ENCODE peak calls at places on chromosome 22, in eight cellular contexts. F is fibroblast of the aortic adventitia, B is epithelial cell of esophagus, N is fibroblast of mammary gland, H is astrocyte of the spinal cord, E is pancreas, I is A549, D is sigmoid colon. Q is an unnamed sample.

GRCh38 chr22:30286813-30287625 is 2.3 kb downstream of the CASTOR1 start:
- DNase-seq in D (peak), H (peak), I (peak), F (peak), N (peak), E (peak), B (peak), Q (peak)

GRCh38 chr22:22817468-22818201 is 70.0 kb upstream of the IGLL5 start:
- DNase-seq in D (no peak), F (no peak), H (no peak), E (no peak), I (no peak), N (no peak), B (no peak), Q (no peak)

GRCh38 chr22:40666151-40666848 is 13.0 kb upstream of the MCHR1 start:
- DNase-seq in B (no peak), I (no peak), F (peak), D (no peak), H (no peak), N (no peak), E (no peak), Q (no peak)

GRCh38 chr22:37095113-37095512 is 14.4 kb downstream of the TMPRSS6 start:
- DNase-seq in E (no peak), B (no peak), H (no peak), D (no peak), I (no peak), N (no peak), F (no peak), Q (no peak)

GRCh38 chr22:49300241-49300640 is 527.4 kb downstream of the BRD1 start:
- DNase-seq in B (no peak), H (no peak), F (no peak), I (no peak), D (no peak), E (no peak), N (no peak), Q (no peak)

GRCh38 chr22:30305906-30306628 is 16.8 kb upstream of the CASTOR1 start:
- DNase-seq in N (no peak), E (no peak), H (no peak), I (no peak), B (peak), F (no peak), D (no peak), Q (no peak)

GRCh38 chr22:47847281-47847890 is 1084.9 kb downstream of the TBC1D22A start:
- DNase-seq in N (no peak), E (no peak), H (no peak), I (no peak), F (no peak), D (no peak), B (no peak), Q (no peak)

GRCh38 chr22:38513063-38513462 is 7.0 kb upstream of the DDX17 start:
- DNase-seq in I (no peak), E (no peak), D (no peak), H (no peak), F (no peak), N (no peak), B (no peak), Q (no peak)

GRCh38 chr22:31540966-31541365 is 44.6 kb downstream of the SFI1 start:
- DNase-seq in F (no peak), N (no peak), E (no peak), D (peak), H (no peak), B (no peak), I (no peak), Q (no peak)

GRCh38 chr22:23397008-23397617 is 183.0 kb downstream of the IGLL1 start:
- DNase-seq in N (no peak), D (peak), B (no peak), H (no peak), F (no peak), E (peak), I (no peak), Q (no peak)

GRCh38 chr22:38471237-38471636 is 3.3 kb downstream of the KDELR3 start:
- DNase-seq in H (no peak), D (no peak), F (no peak), E (no peak), N (no peak), B (no peak), I (no peak), Q (no peak)

GRCh38 chr22:48719978-48720661 is 1107.6 kb downstream of the BRD1 start:
- DNase-seq in N (no peak), E (no peak), F (no peak), B (no peak), H (no peak), I (no peak), D (peak), Q (no peak)

GRCh38 chr22:19178065-19178658 is 374 bp downstream of the SLC25A1 start:
- DNase-seq in N (peak), E (peak), B (peak), F (peak), D (peak), H (peak), I (no peak), Q (peak)

GRCh38 chr22:31093090-31093850 is 12.2 kb downstream of the SMTN start:
- DNase-seq in I (no peak), H (no peak), E (peak), N (no peak), D (peak), B (no peak), F (no peak), Q (no peak)

GRCh38 chr22:22820626-22821025 is 67.0 kb upstream of the IGLL5 start:
- DNase-seq in H (no peak), F (no peak), N (no peak), B (no peak), D (no peak), E (peak), I (no peak), Q (no peak)

GRCh38 chr22:46801331-46801811 is 38.9 kb downstream of the TBC1D22A start:
- DNase-seq in H (no peak), F (no peak), I (no peak), N (no peak), D (peak), B (no peak), E (no peak), Q (no peak)

GRCh38 chr22:37208401-37209139 is 3.7 kb downstream of the SSTR3 start:
- DNase-seq in N (no peak), H (no peak), D (peak), E (no peak), F (no peak), B (no peak), I (no peak), Q (no peak)

GRCh38 chr22:35546886-35547285 is 6.3 kb downstream of the RASD2 start:
- DNase-seq in H (no peak), E (no peak), N (no peak), F (no peak), I (no peak), B (no peak), D (no peak), Q (no peak)

GRCh38 chr22:47561115-47561675 is 798.7 kb downstream of the TBC1D22A start:
- DNase-seq in I (no peak), B (no peak), F (no peak), N (no peak), H (no peak), E (no peak), D (no peak), Q (no peak)

GRCh38 chr22:36773935-36774334 is 2.0 kb downstream of the IFT27 start:
- DNase-seq in F (peak), H (peak), I (peak), N (peak), D (no peak), B (peak), E (no peak), Q (peak)

GRCh38 chr22:35629406-35630234 is 12.5 kb upstream of the MB start:
- DNase-seq in N (peak), E (no peak), D (peak), H (peak), F (peak), I (peak), B (peak), Q (peak)

GRCh38 chr22:18057568-18058209 is 20.1 kb upstream of the PEX26 start:
- DNase-seq in I (peak), N (peak), D (peak), F (peak), H (peak), E (no peak), B (peak), Q (peak)

GRCh38 chr22:39148727-39149535 is 3.5 kb downstream of the CBX7 start:
- DNase-seq in F (no peak), D (peak), H (no peak), N (no peak), E (peak), I (no peak), B (no peak), Q (peak)

GRCh38 chr22:38177926-38178604 is 3.6 kb downstream of the PLA2G6 start:
- DNase-seq in B (peak), D (peak), I (peak), F (peak), H (peak), E (no peak), N (peak), Q (peak)

GRCh38 chr22:39592104-39593060 is 21.8 kb downstream of the CACNA1I start:
- DNase-seq in B (peak), D (peak), H (peak), I (peak), F (peak), E (no peak), N (peak), Q (peak)

GRCh38 chr22:20606041-20606783 is 98.8 kb downstream of the MED15 start:
- DNase-seq in F (peak), I (peak), B (peak), H (peak), E (peak), D (no peak), N (peak), Q (peak)

GRCh38 chr22:30344447-30345200 is 12.1 kb downstream of the SF3A1 start:
- DNase-seq in B (no peak), F (no peak), H (no peak), D (no peak), E (no peak), N (no peak), I (no peak), Q (no peak)

GRCh38 chr22:38727530-38728451 is 22.0 kb downstream of the GTPBP1 start:
- DNase-seq in D (peak), F (no peak), I (no peak), B (no peak), H (no peak), N (no peak), E (peak), Q (no peak)

GRCh38 chr22:38570841-38571364 is 920 bp upstream of the DMC1 start:
- DNase-seq in H (peak), B (peak), E (peak), N (peak), I (peak), F (peak), D (peak), Q (peak)

GRCh38 chr22:37735054-37735453 is 38.2 kb downstream of the TRIOBP start:
- DNase-seq in F (no peak), B (no peak), E (peak), D (peak), N (no peak), H (no peak), I (peak), Q (no peak)

GRCh38 chr22:48858121-48858520 is 969.6 kb downstream of the BRD1 start:
- DNase-seq in E (peak), I (no peak), D (peak), B (no peak), N (no peak), H (no peak), F (no peak), Q (no peak)

GRCh38 chr22:29109853-29110252 is 37.0 kb downstream of the KREMEN1 start:
- DNase-seq in E (no peak), N (peak), H (no peak), B (no peak), F (no peak), I (no peak), D (no peak), Q (peak)

GRCh38 chr22:28801845-28802594 is 1.7 kb upstream of the XBP1 start:
- DNase-seq in I (no peak), B (no peak), H (no peak), D (no peak), E (no peak), F (no peak), N (peak), Q (no peak)

GRCh38 chr22:31177420-31178162 is 17.6 kb downstream of the RNF185 start:
- DNase-seq in B (peak), D (no peak), N (peak), H (peak), F (peak), I (peak), E (no peak), Q (peak)

GRCh38 chr22:30435674-30436126 is 10.1 kb downstream of the MTFP1 start:
- DNase-seq in I (no peak), H (no peak), B (no peak), E (no peak), F (no peak), D (no peak), N (no peak), Q (no peak)

GRCh38 chr22:50716291-50717024 is 21.5 kb upstream of the ACR start:
- DNase-seq in N (no peak), D (no peak), E (peak), H (no peak), F (no peak), I (no peak), B (no peak), Q (no peak)

GRCh38 chr22:50715776-50716175 is 22.2 kb upstream of the ACR start:
- DNase-seq in I (no peak), F (no peak), D (no peak), E (peak), B (no peak), H (no peak), N (no peak), Q (no peak)

GRCh38 chr22:50718352-50718709 is 19.7 kb upstream of the ACR start:
- DNase-seq in H (no peak), E (peak), D (no peak), I (no peak), F (no peak), B (no peak), N (no peak), Q (no peak)

GRCh38 chr22:50719814-50720300 is 18.1 kb upstream of the ACR start:
- DNase-seq in B (no peak), I (no peak), H (no peak), N (no peak), D (no peak), F (no peak), E (no peak), Q (no peak)

DNA sequence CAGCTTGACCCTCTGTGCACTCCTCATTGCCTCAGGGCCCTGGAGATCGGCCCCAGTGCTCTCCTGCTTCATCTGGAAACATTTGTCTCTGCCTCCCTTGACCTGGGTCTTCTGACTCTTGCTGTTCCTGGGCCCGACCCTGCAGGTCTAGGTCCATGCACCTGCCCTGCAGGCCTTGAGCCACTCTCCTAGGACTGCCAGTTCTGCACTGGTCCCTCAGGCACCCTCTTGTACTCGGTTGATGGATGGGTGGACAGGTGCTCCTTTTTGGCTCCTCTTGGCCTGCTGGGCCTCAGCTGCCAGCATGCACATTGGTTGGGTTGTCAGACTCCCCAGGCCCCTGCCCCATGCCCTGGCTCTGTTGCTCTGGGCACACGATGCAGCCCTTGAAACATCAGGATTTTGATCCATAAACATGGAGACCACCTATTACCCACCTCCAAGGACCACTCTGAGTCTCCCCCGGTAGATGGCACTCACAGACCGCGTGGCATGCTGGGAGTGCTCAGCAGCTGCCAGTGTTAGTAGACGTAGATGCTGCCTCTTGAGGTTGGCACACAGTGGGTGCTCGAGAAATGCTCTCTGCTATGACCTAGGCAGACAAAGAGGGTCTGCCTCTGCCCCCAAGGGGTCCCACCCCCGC is 20.2 kb upstream of the ACR start:
- DNase-seq in I (no peak), E (peak), N (no peak), D (no peak), B (no peak), F (no peak), H (no peak), Q (no peak)
- TF ChIP-seq CTCF in I (no peak), E (no peak), N (no peak), D (no peak), B (no peak), F (no peak), H (no peak), Q (no peak)

DNA sequence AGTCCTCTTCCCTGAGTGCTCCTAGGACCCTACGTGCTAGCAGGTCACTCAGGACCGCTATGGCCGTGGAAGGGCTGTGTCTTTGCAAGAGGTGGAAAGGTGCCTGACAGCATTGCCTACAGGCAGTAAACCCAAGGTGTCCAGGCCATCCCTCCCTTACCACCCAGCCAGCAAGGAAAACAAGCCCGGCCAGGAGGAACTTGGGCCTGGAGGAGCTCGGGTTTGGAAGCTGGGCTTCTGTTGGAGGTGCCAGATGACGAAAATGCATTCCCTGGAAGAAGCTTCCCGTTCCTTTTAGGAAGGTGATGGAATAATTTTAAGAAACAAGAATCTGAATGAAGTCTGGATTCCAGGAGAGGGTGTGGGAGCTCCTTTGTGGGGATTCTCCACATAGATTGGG is 23.6 kb downstream of the FBLN1 start:
- DNase-seq in E (no peak), F (no peak), N (no peak), D (peak), I (no peak), B (no peak), H (no peak), Q (no peak)
- H3K4me3 ChIP-seq in E (no peak), F (no peak), N (no peak), D (no peak), I (no peak), B (no peak), H (no peak), Q (no peak)

GRCh38 chr22:43270949-43271348 is 72.2 kb downstream of the SCUBE1 start:
- DNase-seq in N (no peak), D (no peak), I (no peak), E (no peak), H (no peak), F (no peak), B (no peak), Q (no peak)

GRCh38 chr22:43272301-43272700 is 70.9 kb downstream of the SCUBE1 start:
- DNase-seq in F (no peak), H (no peak), E (no peak), I (no peak), N (no peak), D (no peak), B (no peak), Q (no peak)

GRCh38 chr22:43269325-43270040 is 73.7 kb downstream of the SCUBE1 start:
- DNase-seq in H (no peak), I (no peak), F (no peak), B (no peak), N (no peak), E (no peak), D (no peak), Q (no peak)

GRCh38 chr22:43268261-43268660 is 74.9 kb downstream of the SCUBE1 start:
- DNase-seq in H (no peak), F (no peak), E (no peak), N (no peak), I (no peak), D (no peak), B (no peak), Q (no peak)

GRCh38 chr22:43270314-43270908 is 72.8 kb downstream of the SCUBE1 start:
- DNase-seq in N (no peak), E (no peak), H (no peak), I (peak), D (no peak), F (no peak), B (no peak), Q (peak)
- TF ChIP-seq CTCF in N (no peak), E (no peak), H (no peak), I (no peak), D (no peak), F (peak), B (no peak), Q (peak)

DNA sequence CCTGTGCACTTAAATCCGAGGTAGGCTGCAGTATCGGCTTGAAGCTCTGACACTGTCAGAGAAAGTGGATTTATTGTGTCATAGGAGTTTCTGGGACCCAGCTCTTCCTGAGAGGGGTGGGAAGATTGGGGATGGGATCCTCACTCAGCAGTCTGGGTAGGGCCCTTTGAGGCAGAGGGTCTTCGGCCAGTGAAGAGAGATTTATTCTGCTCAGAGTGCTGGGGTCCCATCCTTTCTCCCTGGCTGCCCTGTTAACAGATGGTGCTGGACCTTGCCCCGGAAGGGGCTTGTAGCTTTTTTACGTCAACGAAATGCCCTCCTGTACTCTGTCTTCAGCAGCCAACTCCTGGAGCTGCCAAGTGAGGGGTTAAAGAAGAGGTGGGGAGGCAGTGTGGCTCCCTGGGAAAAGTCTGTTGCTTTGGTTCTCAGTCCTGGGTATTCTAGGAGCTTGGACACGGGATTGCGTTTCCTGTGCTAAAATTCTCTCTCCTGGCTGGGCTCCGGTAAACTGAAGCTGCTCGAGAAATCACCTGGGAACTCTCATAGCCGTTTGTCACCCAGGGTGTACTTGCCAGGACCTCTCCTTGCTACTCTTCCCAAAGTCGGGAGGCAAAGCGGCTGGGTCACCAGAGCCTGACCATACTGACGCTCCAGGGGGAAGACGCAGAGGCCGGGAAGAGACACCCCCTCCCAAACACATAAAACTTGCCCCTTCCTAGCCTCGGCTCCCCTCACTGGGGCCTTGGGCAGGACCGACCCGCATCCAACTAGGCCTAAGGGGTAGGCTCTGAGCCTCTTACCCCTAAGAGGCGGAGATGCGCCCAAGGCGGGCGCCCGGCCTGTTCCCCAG is 806 bp upstream of the SMDT1 start:
- DNase-seq in E (no peak), I (no peak), F (peak), H (peak), D (no peak), B (no peak), N (peak), Q (peak)
- H3K4me3 ChIP-seq in E (peak), I (peak), F (peak), H (peak), D (peak), B (peak), N (peak), Q (peak)

GRCh38 chr22:24707477-24707816 is 67.1 kb downstream of the PIWIL3 start:
- DNase-seq in B (no peak), D (no peak), N (no peak), E (no peak), I (peak), F (no peak), H (no peak), Q (no peak)
- TF ChIP-seq CTCF in B (peak), D (no peak), N (no peak), E (no peak), I (no peak), F (no peak), H (no peak), Q (peak)

DNA sequence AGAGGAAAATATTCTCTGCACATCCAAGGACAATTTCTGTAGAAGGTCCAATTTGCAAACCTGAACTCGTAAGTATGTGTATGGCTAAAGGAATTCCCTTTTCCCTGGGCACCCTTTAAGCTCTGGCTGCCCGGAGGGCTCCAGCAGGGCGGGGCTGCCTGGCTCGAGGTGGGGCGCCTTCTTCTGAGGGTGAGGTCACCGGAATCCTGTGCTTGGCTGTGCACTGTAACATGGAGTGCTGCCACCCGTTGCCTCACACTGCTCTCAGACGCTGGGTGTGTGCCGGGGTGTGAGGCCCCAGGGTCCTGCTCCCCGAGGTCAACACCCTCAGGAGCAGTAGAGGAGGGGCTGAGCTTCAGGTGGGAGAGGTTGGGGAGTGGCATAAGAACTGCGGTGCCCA is 61.5 kb downstream of the SYN3 start:
- DNase-seq in F (peak), B (peak), D (peak), H (no peak), I (peak), N (peak), E (no peak), Q (no peak)
- H3K4me3 ChIP-seq in F (no peak), B (no peak), D (no peak), H (no peak), I (no peak), N (no peak), E (no peak), Q (no peak)

Q was measured in choroid plexus epithelial cell.